ENCODE peak calls at places on chromosomes 3 and 15, in six cellular contexts. T is GM06990; E is mammary epithelial cell; N is brain microvascular endothelial cell; R is hepatocyte; Y is CD8-positive, alpha-beta T cell. J is an unnamed sample.

GRCh38 chr3:37029516-37030163 is 36.3 kb downstream of the MLH1 start:
- DNase-seq in T (no peak), E (peak; percentile 67), N (no peak), R (no peak), Y (no peak), J (no peak)

GRCh38 chr15:64288999-64289398 is 67.0 kb downstream of the CSNK1G1 start:
- DNase-seq in T (no peak), E (peak; percentile 37), N (no peak), R (no peak), Y (no peak), J (no peak)

GRCh38 chr3:62940763-62941632 is 65.8 kb upstream of the CADPS start:
- DNase-seq in T (no peak), E (no peak), N (no peak), R (peak; percentile 26), Y (no peak), J (no peak)

GRCh38 chr15:92714071-92714456 is 58.5 kb upstream of the FAM174B start:
- DNase-seq in T (peak; percentile 18), E (peak; percentile 61), N (peak; percentile 20), R (peak; percentile 33), Y (no peak), J (no peak)

GRCh38 chr3:49883992-49884391 is 14.3 kb upstream of the CAMKV start:
- DNase-seq in T (no peak), E (no peak), N (no peak), R (no peak), Y (no peak), J (no peak)

GRCh38 chr3:47854720-47855455 is 52.0 kb downstream of the DHX30 start:
- DNase-seq in T (no peak), E (no peak), N (no peak), R (no peak), Y (no peak), J (peak; percentile 56)

GRCh38 chr15:38260077-38260476 is 7.4 kb downstream of the SPRED1 start:
- DNase-seq in T (no peak), E (no peak), N (peak; percentile 63), R (no peak), Y (no peak), J (no peak)

GRCh38 chr15:66482539-66482938 is 15.0 kb downstream of the SNAPC5 start:
- DNase-seq in T (no peak), E (no peak), N (no peak), R (no peak), Y (no peak), J (no peak)

GRCh38 chr15:87623832-87624231 is 632.7 kb downstream of the NTRK3 start:
- DNase-seq in T (no peak), E (no peak), N (no peak), R (no peak), Y (no peak), J (no peak)

GRCh38 chr15:69535101-69535638 is 82.6 kb downstream of the RPLP1 start:
- DNase-seq in T (no peak), E (peak; percentile 44), N (peak; percentile 82), R (no peak), Y (no peak), J (no peak)

GRCh38 chr3:89107461-89108035 is at the start of gene EPHA3:
- DNase-seq in T (peak; percentile 13), E (peak; percentile 69), N (peak; percentile 84), R (peak; percentile 73), Y (no peak), J (peak; percentile 69)

GRCh38 chr3:42705039-42705767 is 2.6 kb upstream of the HHATL start:
- DNase-seq in T (no peak), E (no peak), N (no peak), R (no peak), Y (no peak), J (peak; percentile 43)

GRCh38 chr15:50224606-50225005 is 40.9 kb downstream of the HDC start:
- DNase-seq in T (no peak), E (no peak), N (peak; percentile 28), R (no peak), Y (no peak), J (no peak)

GRCh38 chr3:198107840-198108734 is 148.1 kb downstream of the LMLN start:
- DNase-seq in T (no peak), E (no peak), N (peak; percentile 11), R (no peak), Y (no peak), J (no peak)

GRCh38 chr15:29141908-29142747 is 127.5 kb downstream of the NSMCE3 start:
- DNase-seq in T (no peak), E (peak; percentile 32), N (no peak), R (no peak), Y (no peak), J (no peak)

GRCh38 chr15:29220852-29221251 is 48.8 kb downstream of the NSMCE3 start:
- DNase-seq in T (no peak), E (no peak), N (no peak), R (no peak), Y (no peak), J (no peak)

GRCh38 chr3:45774581-45775505 is 21.5 kb downstream of the SLC6A20 start:
- DNase-seq in T (no peak), E (no peak), N (no peak), R (no peak), Y (no peak), J (no peak)

GRCh38 chr3:129690406-129690805 is 83.9 kb upstream of the PLXND1 start:
- DNase-seq in T (peak; percentile 44), E (peak; percentile 65), N (peak; percentile 50), R (peak; percentile 49), Y (peak; percentile 16), J (no peak)

GRCh38 chr3:58340594-58341244 is 8.0 kb downstream of the PXK start:
- DNase-seq in T (no peak), E (no peak), N (no peak), R (no peak), Y (no peak), J (no peak)

GRCh38 chr3:33940736-33941135 is 142.3 kb downstream of the PDCD6IP start:
- DNase-seq in T (no peak), E (no peak), N (no peak), R (no peak), Y (no peak), J (no peak)

GRCh38 chr15:34603095-34603494 is 19.6 kb upstream of the GOLGA8B start:
- DNase-seq in T (no peak), E (no peak), N (no peak), R (no peak), Y (no peak), J (peak; percentile 20)

GRCh38 chr3:112101946-112102345 is 15.8 kb downstream of the C3orf52 start:
- DNase-seq in T (no peak), E (peak; percentile 92), N (peak; percentile 85), R (no peak), Y (no peak), J (no peak)

GRCh38 chr3:72903004-72903403 is 15.2 kb downstream of the GXYLT2 start:
- DNase-seq in T (no peak), E (peak; percentile 65), N (peak; percentile 78), R (peak; percentile 40), Y (no peak), J (no peak)

GRCh38 chr3:9508781-9509180 is 44.8 kb downstream of the LHFPL4 start:
- DNase-seq in T (no peak), E (no peak), N (no peak), R (no peak), Y (no peak), J (no peak)

GRCh38 chr15:91304794-91305193 is 204.7 kb downstream of the SV2B start:
- DNase-seq in T (no peak), E (no peak), N (no peak), R (no peak), Y (no peak), J (no peak)

GRCh38 chr3:128488995-128489859 is 3.8 kb downstream of the GATA2 start:
- DNase-seq in T (no peak), E (no peak), N (no peak), R (peak; percentile 63), Y (no peak), J (peak; percentile 79)

GRCh38 chr3:128488636-128488994 is 4.4 kb downstream of the GATA2 start:
- DNase-seq in T (no peak), E (no peak), N (no peak), R (no peak), Y (no peak), J (no peak)

GRCh38 chr3:128490650-128491070 is 2.3 kb downstream of the GATA2 start:
- DNase-seq in T (no peak), E (no peak), N (no peak), R (no peak), Y (no peak), J (no peak)

GRCh38 chr3:128491071-128491899 is 1.7 kb downstream of the GATA2 start:
- DNase-seq in T (no peak), E (no peak), N (no peak), R (no peak), Y (no peak), J (no peak)

GRCh38 chr3:128489860-128490649 is 2.9 kb downstream of the GATA2 start:
- DNase-seq in T (no peak), E (peak; percentile 34), N (no peak), R (peak; percentile 57), Y (no peak), J (peak; percentile 82)
- H3K27me3 ChIP-seq in T (peaks cover 3% of the 10 kb centered on the region), E (peaks cover 73% of the 10 kb centered on the region), N (peaks cover 98% of the 10 kb centered on the region), R (peaks cover 99% of the 10 kb centered on the region), Y (peaks cover 74% of the 10 kb centered on the region), J (peaks cover 100% of the 10 kb centered on the region)

DNA sequence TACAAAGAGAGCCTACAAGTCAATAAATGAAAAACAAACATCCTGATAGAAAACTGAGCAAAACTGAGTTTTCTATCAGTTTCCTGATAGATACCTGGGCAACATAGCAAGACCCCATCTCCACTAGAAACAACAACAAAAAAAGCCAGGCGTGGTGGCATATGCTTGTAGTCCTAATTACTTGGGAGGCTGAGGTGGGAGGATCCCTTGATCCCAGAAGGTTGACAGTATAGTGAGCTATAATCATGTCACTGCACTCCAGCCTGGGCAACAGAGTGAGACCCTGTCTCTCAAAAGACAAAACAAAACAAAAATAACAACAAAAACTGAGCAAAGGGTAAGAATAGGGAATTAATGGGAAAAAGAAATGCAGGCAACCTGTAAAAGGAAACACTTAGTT is 23.9 kb upstream of the UBE2E1 start:
- DNase-seq in T (no peak), E (no peak), N (no peak), R (no peak), Y (no peak), J (no peak)
- H3K27me3 ChIP-seq in T (no peaks in the 10 kb centered on the region), E (no peaks in the 10 kb centered on the region), N (no peaks in the 10 kb centered on the region), R (no peaks in the 10 kb centered on the region), Y (no peaks in the 10 kb centered on the region), J (no peaks in the 10 kb centered on the region)

GRCh38 chr15:74828835-74829234 is 2.4 kb downstream of the CPLX3 start:
- DNase-seq in T (no peak), E (no peak), N (no peak), R (no peak), Y (no peak), J (no peak)
- H3K27me3 ChIP-seq in T (no peaks in the 10 kb centered on the region), E (peaks cover 11% of the 10 kb centered on the region), N (peaks cover 24% of the 10 kb centered on the region), R (peaks cover 41% of the 10 kb centered on the region), Y (peaks cover 19% of the 10 kb centered on the region), J (peaks cover 9% of the 10 kb centered on the region)

GRCh38 chr3:187640823-187641135 is 29.4 kb downstream of the SST start:
- DNase-seq in T (no peak), E (no peak), N (no peak), R (no peak), Y (no peak), J (no peak)
- H3K27me3 ChIP-seq in T (peaks cover 2% of the 10 kb centered on the region), E (peaks cover 5% of the 10 kb centered on the region), N (no peaks in the 10 kb centered on the region), R (no peaks in the 10 kb centered on the region), Y (no peaks in the 10 kb centered on the region), J (peaks cover 26% of the 10 kb centered on the region)